ENCODE peak calls at places on chromosomes 3 and 15, in five cellular contexts. W, T, U, O and Y are unnamed samples. For H3K4me1, the result is how much of the 10 kb centered on the place peaks cover.

GRCh38 chr3:14784087-14784596 is 34.6 kb upstream of the FGD5 start:
- DNase-seq in W (no peak), T (no peak), U (no peak), O (no peak), Y (no peak)

GRCh38 chr3:125123906-125124305 is 68.1 kb upstream of the HEG1 start:
- DNase-seq in W (no peak), T (no peak), U (no peak), O (no peak), Y (no peak)

GRCh38 chr3:9070961-9071360 is 107.7 kb upstream of the RAD18 start:
- DNase-seq in W (no peak), T (no peak), U (no peak), O (no peak), Y (no peak)

GRCh38 chr3:58484049-58484721 is 7.7 kb upstream of the KCTD6 start:
- DNase-seq in W (no peak), T (no peak), U (no peak), O (no peak), Y (no peak)

GRCh38 chr3:119304201-119304713 is 10.1 kb downstream of the ARHGAP31 start:
- DNase-seq in W (no peak), T (no peak), U (no peak), O (no peak), Y (peak)

GRCh38 chr15:94061041-94061440 is 170.3 kb upstream of the MCTP2 start:
- DNase-seq in W (no peak), T (no peak), U (no peak), O (no peak), Y (no peak)

GRCh38 chr3:70829101-70829500 is 516.7 kb upstream of the MDFIC2 start:
- DNase-seq in W (no peak), T (no peak), U (peak), O (no peak), Y (no peak)

GRCh38 chr15:98000249-98001203 is 40.0 kb downstream of the ARRDC4 start:
- DNase-seq in W (no peak), T (no peak), U (no peak), O (no peak), Y (no peak)

GRCh38 chr15:90868261-90868689 is at the start of gene FURIN:
- DNase-seq in W (no peak), T (no peak), U (no peak), O (no peak), Y (no peak)

GRCh38 chr3:72347819-72348319 is 500.4 kb downstream of the SHQ1 start:
- DNase-seq in W (no peak), T (peak), U (peak), O (no peak), Y (no peak)

GRCh38 chr15:39261397-39261796 is 319.5 kb upstream of the THBS1 start:
- DNase-seq in W (no peak), T (no peak), U (peak), O (no peak), Y (no peak)

GRCh38 chr3:5650303-5650702 is 462.8 kb downstream of the EDEM1 start:
- DNase-seq in W (no peak), T (no peak), U (no peak), O (no peak), Y (no peak)

GRCh38 chr3:192864943-192865342 is 52.7 kb downstream of the MB21D2 start:
- DNase-seq in W (no peak), T (no peak), U (no peak), O (no peak), Y (no peak)

GRCh38 chr3:94162700-94163099 is 99.8 kb downstream of the NSUN3 start:
- DNase-seq in W (no peak), T (no peak), U (no peak), O (no peak), Y (no peak)

GRCh38 chr15:75720787-75721461 is 8.3 kb upstream of the CSPG4 start:
- DNase-seq in W (no peak), T (peak), U (peak), O (no peak), Y (no peak)

GRCh38 chr15:41838400-41838897 is at the start of gene PLA2G4B:
- DNase-seq in W (no peak), T (peak), U (no peak), O (no peak), Y (no peak)

GRCh38 chr3:150699068-150699635 is 4.6 kb downstream of the ERICH6 start:
- DNase-seq in W (no peak), T (no peak), U (peak), O (no peak), Y (no peak)

GRCh38 chr15:79171320-79172031 is 80.9 kb upstream of the RASGRF1 start:
- DNase-seq in W (peak), T (no peak), U (no peak), O (no peak), Y (no peak)

GRCh38 chr3:99644741-99645140 is 6.3 kb downstream of the COL8A1 start:
- DNase-seq in W (no peak), T (no peak), U (no peak), O (no peak), Y (no peak)

GRCh38 chr15:76829939-76830338 is 75.2 kb downstream of the SCAPER start:
- DNase-seq in W (no peak), T (no peak), U (no peak), O (no peak), Y (no peak)

GRCh38 chr15:77819841-77820728 is 187.4 kb upstream of the LINGO1 start:
- DNase-seq in W (no peak), T (no peak), U (peak), O (no peak), Y (no peak)

GRCh38 chr15:63246691-63247464 is 30.5 kb upstream of the APH1B start:
- DNase-seq in W (no peak), T (no peak), U (no peak), O (no peak), Y (no peak)

GRCh38 chr3:123424321-123424998 is 24.4 kb downstream of the ADCY5 start:
- DNase-seq in W (no peak), T (no peak), U (no peak), O (no peak), Y (no peak)

GRCh38 chr15:68617001-68617400 is 38.2 kb downstream of the CORO2B start:
- DNase-seq in W (no peak), T (no peak), U (peak), O (no peak), Y (no peak)

GRCh38 chr3:132180337-132180791 is 136.8 kb upstream of the ACP3 start:
- DNase-seq in W (no peak), T (no peak), U (peak), O (peak), Y (no peak)

GRCh38 chr3:178146406-178146831 is 389.8 kb upstream of the KCNMB2 start:
- DNase-seq in W (no peak), T (no peak), U (peak), O (no peak), Y (no peak)
- H3K27ac ChIP-seq in W (no peak), T (no peak), U (no peak), O (no peak), Y (no peak)

GRCh38 chr3:50271314-50272072 is 2.5 kb downstream of the SEMA3B start:
- DNase-seq in W (no peak), T (no peak), U (no peak), O (no peak), Y (no peak)
- TF ChIP-seq POLR2AphosphoS5 in W (no peak), T (no peak), U (no peak), O (no peak), Y (no peak)

GRCh38 chr3:197711973-197712707 is 24.6 kb downstream of the RUBCN start:
- DNase-seq in W (peak), T (peak), U (peak), O (peak), Y (peak)
- H3K4me1 ChIP-seq in W (under half), T (under half), U (under half), O (under half), Y (under half)

DNA sequence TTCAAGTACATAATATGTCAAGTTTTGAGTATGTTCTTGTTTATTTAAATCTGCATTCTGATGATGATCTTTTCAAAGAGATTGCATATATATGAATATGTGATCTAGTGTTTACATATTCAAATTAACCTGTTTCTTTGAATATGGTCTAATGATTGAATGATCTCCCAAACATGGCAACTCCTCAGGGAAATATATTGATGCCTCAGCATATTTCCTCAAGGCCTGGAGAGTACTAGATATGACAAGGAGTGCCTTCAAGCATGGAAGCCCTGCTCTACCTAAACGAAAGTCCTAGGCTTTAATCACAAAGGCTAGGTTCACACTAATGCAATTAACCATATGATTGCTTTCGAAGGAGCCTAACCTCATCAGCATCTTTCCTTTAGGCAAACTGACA is 532.8 kb downstream of the ZIC1 start:
- DNase-seq in W (no peak), T (no peak), U (no peak), O (no peak), Y (no peak)
- H3K27ac ChIP-seq in W (no peak), T (no peak), U (no peak), O (no peak), Y (no peak)

DNA sequence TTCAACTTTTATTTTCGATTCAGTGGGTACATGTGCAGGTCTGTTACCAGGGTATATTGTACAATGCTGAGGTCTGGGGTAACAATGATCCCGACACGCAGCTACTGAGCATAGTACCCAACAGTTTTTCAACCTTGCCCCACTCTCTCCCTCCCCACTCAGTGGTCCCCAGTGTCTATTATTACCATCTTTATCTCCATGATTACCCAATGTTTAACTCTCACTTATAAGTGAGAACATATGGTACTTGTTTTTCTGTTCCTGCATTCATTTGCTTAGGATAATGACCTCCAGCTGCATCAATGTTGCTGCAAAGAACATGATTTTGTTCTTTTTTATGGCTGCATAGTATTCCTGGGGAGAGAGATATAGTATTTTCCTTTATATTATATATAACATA is 75.7 kb upstream of the EPHB3 start:
- DNase-seq in W (peak), T (no peak), U (no peak), O (no peak), Y (peak)
- TF ChIP-seq POLR2AphosphoS5 in W (no peak), T (no peak), U (no peak), O (no peak), Y (no peak)

GRCh38 chr3:32865364-32865763 is 47.6 kb downstream of the TRIM71 start:
- DNase-seq in W (no peak), T (peak), U (peak), O (no peak), Y (no peak)

GRCh38 chr3:32869513-32870047 is 51.8 kb downstream of the TRIM71 start:
- DNase-seq in W (no peak), T (no peak), U (no peak), O (peak), Y (no peak)

GRCh38 chr3:32868719-32869512 is 51.1 kb downstream of the TRIM71 start:
- DNase-seq in W (no peak), T (no peak), U (no peak), O (no peak), Y (no peak)

GRCh38 chr3:32867954-32868353 is 50.2 kb downstream of the TRIM71 start:
- DNase-seq in W (no peak), T (no peak), U (no peak), O (no peak), Y (no peak)

GRCh38 chr3:32866533-32866932 is 48.7 kb downstream of the TRIM71 start:
- DNase-seq in W (no peak), T (no peak), U (no peak), O (no peak), Y (no peak)
- H3K4me1 ChIP-seq in W (under half), T (under half), U (under half), O (under half), Y (under half)

GRCh38 chr3:43768594-43768993 is 77.9 kb downstream of the ABHD5 start:
- DNase-seq in W (no peak), T (no peak), U (peak), O (no peak), Y (no peak)
- H3K27ac ChIP-seq in W (peak), T (no peak), U (peak), O (no peak), Y (peak)

DNA sequence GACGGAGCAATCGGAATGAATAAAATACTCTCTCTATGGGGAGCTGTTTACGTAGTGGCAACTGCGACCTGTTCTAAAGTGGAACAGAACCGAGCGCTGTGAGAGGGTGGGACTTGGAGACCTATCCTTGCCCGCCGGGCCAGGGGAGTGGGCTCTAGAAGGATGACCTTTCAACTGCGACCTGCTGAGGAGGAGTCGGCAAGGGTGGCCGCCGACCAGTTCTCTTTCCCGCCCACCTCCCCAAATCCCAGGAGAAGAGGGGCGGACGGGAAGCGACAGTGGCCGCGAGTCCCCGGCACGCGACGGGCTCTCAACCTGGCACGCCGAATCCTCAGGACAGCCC is 646 bp upstream of the AP4E1 start:
- DNase-seq in W (no peak), T (peak), U (peak), O (no peak), Y (no peak)
- TF ChIP-seq POLR2AphosphoS5 in W (no peak), T (no peak), U (no peak), O (no peak), Y (no peak)

DNA sequence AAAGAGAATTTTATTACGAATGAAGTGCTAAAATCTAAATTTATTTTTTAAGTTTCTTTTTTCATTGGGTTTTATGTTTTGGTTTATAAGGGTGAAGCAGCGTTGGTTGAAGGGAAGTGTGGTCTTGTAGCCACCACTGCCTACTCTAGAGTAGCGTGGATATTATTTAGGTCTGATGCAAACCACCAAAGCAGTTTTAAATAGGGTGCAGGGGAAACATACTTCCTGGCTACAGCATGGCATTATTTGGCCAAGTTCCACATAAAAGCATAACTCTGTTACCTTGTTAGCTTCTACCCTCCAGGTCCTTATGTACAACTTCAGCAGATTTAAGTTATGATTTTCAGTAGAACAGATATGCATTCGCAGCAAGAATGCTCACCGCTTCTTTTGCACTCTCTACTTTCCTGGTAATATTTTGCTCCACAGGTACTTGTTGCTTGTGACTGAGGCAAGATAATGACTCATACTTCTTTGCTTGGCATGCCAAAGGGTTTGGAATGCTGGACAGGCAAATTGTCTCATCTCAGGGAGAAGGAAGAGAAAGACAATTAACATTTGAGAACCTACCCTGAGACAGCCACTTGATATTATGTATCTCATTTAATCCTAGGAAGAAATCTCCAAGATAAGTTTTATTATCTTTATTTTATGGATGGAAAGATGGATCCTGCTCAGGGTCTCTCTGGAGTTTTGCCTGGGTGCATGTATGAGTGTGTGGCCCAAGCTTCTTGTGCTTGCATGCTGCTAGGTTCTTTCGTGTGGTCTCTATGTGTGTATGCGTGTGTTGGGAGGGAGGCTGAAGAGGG is 5.4 kb downstream of the TGFBR2 start:
- DNase-seq in W (no peak), T (no peak), U (no peak), O (no peak), Y (no peak)
- H3K4me1 ChIP-seq in W (under half), T (under half), U (half or more), O (under half), Y (half or more)